ENCODE peak calls at places on chromosomes 2 and 18, in ten cellular contexts. One of them, this sample, is unnamed.

GRCh38 chr2:240298803-240299709 is 136.4 kb upstream of the GPC1 start:
- DNase-seq in lung: peak
- DNase-seq in thoracic aorta: no peak
- DNase-seq in HFFc6: no peak
- DNase-seq in bronchial epithelial cell: no peak
- DNase-seq in fibroblast of lung: no peak
- DNase-seq in mucosa of descending colon: no peak
- DNase-seq in fibroblast of pulmonary artery: no peak
- DNase-seq in heart right ventricle: no peak
- DNase-seq in endothelial cell: no peak
- DNase-seq in this sample: no peak

GRCh38 chr2:138707424-138708074 is 72.6 kb downstream of the NXPH2 start:
- DNase-seq in lung: no peak
- DNase-seq in thoracic aorta: no peak
- DNase-seq in HFFc6: peak
- DNase-seq in bronchial epithelial cell: peak
- DNase-seq in fibroblast of lung: peak
- DNase-seq in mucosa of descending colon: no peak
- DNase-seq in fibroblast of pulmonary artery: peak
- DNase-seq in heart right ventricle: no peak
- DNase-seq in endothelial cell: no peak
- DNase-seq in this sample: no peak

GRCh38 chr18:25563346-25563745 is 211.4 kb upstream of the ZNF521 start:
- DNase-seq in lung: no peak
- DNase-seq in thoracic aorta: no peak
- DNase-seq in HFFc6: no peak
- DNase-seq in bronchial epithelial cell: no peak
- DNase-seq in fibroblast of lung: no peak
- DNase-seq in mucosa of descending colon: no peak
- DNase-seq in fibroblast of pulmonary artery: no peak
- DNase-seq in heart right ventricle: no peak
- DNase-seq in endothelial cell: no peak
- DNase-seq in this sample: no peak

GRCh38 chr18:4455113-4455811 is at the start of gene DLGAP1:
- DNase-seq in lung: peak
- DNase-seq in thoracic aorta: no peak
- DNase-seq in HFFc6: no peak
- DNase-seq in bronchial epithelial cell: peak
- DNase-seq in fibroblast of lung: no peak
- DNase-seq in mucosa of descending colon: peak
- DNase-seq in fibroblast of pulmonary artery: peak
- DNase-seq in heart right ventricle: no peak
- DNase-seq in endothelial cell: peak
- DNase-seq in this sample: peak

GRCh38 chr2:109066917-109067828 is 61.8 kb upstream of the SH3RF3 start:
- DNase-seq in lung: no peak
- DNase-seq in thoracic aorta: no peak
- DNase-seq in HFFc6: no peak
- DNase-seq in bronchial epithelial cell: no peak
- DNase-seq in fibroblast of lung: no peak
- DNase-seq in mucosa of descending colon: no peak
- DNase-seq in fibroblast of pulmonary artery: no peak
- DNase-seq in heart right ventricle: no peak
- DNase-seq in endothelial cell: no peak
- DNase-seq in this sample: no peak

GRCh38 chr2:219041252-219041651 is at the start of gene CFAP65:
- DNase-seq in lung: no peak
- DNase-seq in thoracic aorta: no peak
- DNase-seq in HFFc6: peak
- DNase-seq in bronchial epithelial cell: peak
- DNase-seq in fibroblast of lung: peak
- DNase-seq in mucosa of descending colon: no peak
- DNase-seq in fibroblast of pulmonary artery: peak
- DNase-seq in heart right ventricle: no peak
- DNase-seq in endothelial cell: peak
- DNase-seq in this sample: peak

GRCh38 chr2:117850461-117850860 is 36.0 kb downstream of the DDX18 start:
- DNase-seq in lung: no peak
- DNase-seq in thoracic aorta: no peak
- DNase-seq in HFFc6: no peak
- DNase-seq in bronchial epithelial cell: no peak
- DNase-seq in fibroblast of lung: no peak
- DNase-seq in mucosa of descending colon: no peak
- DNase-seq in fibroblast of pulmonary artery: no peak
- DNase-seq in heart right ventricle: no peak
- DNase-seq in endothelial cell: no peak
- DNase-seq in this sample: no peak

GRCh38 chr2:125037135-125037653 is 1012.1 kb downstream of the CNTNAP5 start:
- DNase-seq in lung: no peak
- DNase-seq in thoracic aorta: no peak
- DNase-seq in HFFc6: no peak
- DNase-seq in bronchial epithelial cell: no peak
- DNase-seq in fibroblast of lung: no peak
- DNase-seq in mucosa of descending colon: peak
- DNase-seq in fibroblast of pulmonary artery: no peak
- DNase-seq in heart right ventricle: no peak
- DNase-seq in endothelial cell: no peak
- DNase-seq in this sample: no peak

GRCh38 chr2:237594514-237594871 is 4.0 kb upstream of the RAB17 start:
- DNase-seq in lung: no peak
- DNase-seq in thoracic aorta: no peak
- DNase-seq in HFFc6: no peak
- DNase-seq in bronchial epithelial cell: no peak
- DNase-seq in fibroblast of lung: no peak
- DNase-seq in mucosa of descending colon: no peak
- DNase-seq in fibroblast of pulmonary artery: no peak
- DNase-seq in heart right ventricle: no peak
- DNase-seq in endothelial cell: no peak
- DNase-seq in this sample: no peak

GRCh38 chr18:27005589-27005988 is 140.1 kb upstream of the AQP4 start:
- DNase-seq in lung: no peak
- DNase-seq in thoracic aorta: no peak
- DNase-seq in HFFc6: no peak
- DNase-seq in bronchial epithelial cell: peak
- DNase-seq in fibroblast of lung: no peak
- DNase-seq in mucosa of descending colon: no peak
- DNase-seq in fibroblast of pulmonary artery: peak
- DNase-seq in heart right ventricle: no peak
- DNase-seq in endothelial cell: no peak
- DNase-seq in this sample: no peak

GRCh38 chr2:202883987-202884675 is 12.6 kb upstream of the ICA1L start:
- DNase-seq in lung: no peak
- DNase-seq in thoracic aorta: no peak
- DNase-seq in HFFc6: peak
- DNase-seq in bronchial epithelial cell: no peak
- DNase-seq in fibroblast of lung: no peak
- DNase-seq in mucosa of descending colon: no peak
- DNase-seq in fibroblast of pulmonary artery: peak
- DNase-seq in heart right ventricle: no peak
- DNase-seq in endothelial cell: no peak
- DNase-seq in this sample: no peak

GRCh38 chr2:25401307-25402021 is 59.7 kb upstream of the DNMT3A start:
- DNase-seq in lung: no peak
- DNase-seq in thoracic aorta: no peak
- DNase-seq in HFFc6: no peak
- DNase-seq in bronchial epithelial cell: no peak
- DNase-seq in fibroblast of lung: no peak
- DNase-seq in mucosa of descending colon: no peak
- DNase-seq in fibroblast of pulmonary artery: no peak
- DNase-seq in heart right ventricle: no peak
- DNase-seq in endothelial cell: no peak
- DNase-seq in this sample: no peak

GRCh38 chr2:177148477-177149154 is 64.0 kb upstream of the HNRNPA3 start:
- DNase-seq in lung: peak
- DNase-seq in thoracic aorta: peak
- DNase-seq in HFFc6: peak
- DNase-seq in bronchial epithelial cell: peak
- DNase-seq in fibroblast of lung: peak
- DNase-seq in mucosa of descending colon: peak
- DNase-seq in fibroblast of pulmonary artery: peak
- DNase-seq in heart right ventricle: peak
- DNase-seq in endothelial cell: peak
- DNase-seq in this sample: peak

GRCh38 chr2:235149240-235149641 is 197.4 kb downstream of the SH3BP4 start:
- DNase-seq in lung: no peak
- DNase-seq in thoracic aorta: no peak
- DNase-seq in HFFc6: no peak
- DNase-seq in bronchial epithelial cell: no peak
- DNase-seq in fibroblast of lung: no peak
- DNase-seq in mucosa of descending colon: no peak
- DNase-seq in fibroblast of pulmonary artery: no peak
- DNase-seq in heart right ventricle: no peak
- DNase-seq in endothelial cell: no peak
- DNase-seq in this sample: no peak

GRCh38 chr18:49566985-49567384 is 5.1 kb downstream of the LIPG start:
- DNase-seq in lung: no peak
- DNase-seq in thoracic aorta: no peak
- DNase-seq in HFFc6: no peak
- DNase-seq in bronchial epithelial cell: no peak
- DNase-seq in fibroblast of lung: no peak
- DNase-seq in mucosa of descending colon: no peak
- DNase-seq in fibroblast of pulmonary artery: no peak
- DNase-seq in heart right ventricle: no peak
- DNase-seq in endothelial cell: no peak
- DNase-seq in this sample: no peak

GRCh38 chr18:45828917-45829811 is 3.7 kb downstream of the SIGLEC15 start:
- DNase-seq in lung: peak
- DNase-seq in thoracic aorta: no peak
- DNase-seq in HFFc6: no peak
- DNase-seq in bronchial epithelial cell: no peak
- DNase-seq in fibroblast of lung: no peak
- DNase-seq in mucosa of descending colon: peak
- DNase-seq in fibroblast of pulmonary artery: no peak
- DNase-seq in heart right ventricle: no peak
- DNase-seq in endothelial cell: no peak
- DNase-seq in this sample: no peak

GRCh38 chr2:228516019-228516418 is 334.5 kb upstream of the SPHKAP start:
- DNase-seq in lung: no peak
- DNase-seq in thoracic aorta: no peak
- DNase-seq in HFFc6: no peak
- DNase-seq in bronchial epithelial cell: no peak
- DNase-seq in fibroblast of lung: no peak
- DNase-seq in mucosa of descending colon: no peak
- DNase-seq in fibroblast of pulmonary artery: no peak
- DNase-seq in heart right ventricle: no peak
- DNase-seq in endothelial cell: no peak
- DNase-seq in this sample: no peak

GRCh38 chr2:67108231-67108630 is 288.9 kb upstream of the ETAA1 start:
- DNase-seq in lung: no peak
- DNase-seq in thoracic aorta: no peak
- DNase-seq in HFFc6: no peak
- DNase-seq in bronchial epithelial cell: peak
- DNase-seq in fibroblast of lung: no peak
- DNase-seq in mucosa of descending colon: no peak
- DNase-seq in fibroblast of pulmonary artery: no peak
- DNase-seq in heart right ventricle: no peak
- DNase-seq in endothelial cell: no peak
- DNase-seq in this sample: no peak

DNA sequence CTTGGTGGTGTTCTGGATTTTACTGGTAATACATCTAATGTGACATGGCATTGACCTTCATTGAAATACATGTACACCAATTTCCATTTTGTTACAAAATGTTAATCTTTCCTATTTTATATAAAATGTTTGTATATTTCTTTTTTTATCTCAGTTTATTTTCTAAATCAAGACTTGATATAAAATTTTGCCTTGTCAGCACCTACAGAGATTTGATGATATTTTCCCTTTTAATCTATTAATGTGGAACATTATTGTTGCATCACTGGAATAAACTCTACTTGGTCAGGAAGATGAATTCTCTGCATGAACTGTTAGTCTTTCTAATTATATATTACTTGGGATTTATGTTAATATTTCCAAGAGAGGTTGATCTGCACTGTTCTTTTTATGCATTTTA is 294.0 kb upstream of the ETAA1 start:
- DNase-seq in lung: no peak
- DNase-seq in thoracic aorta: no peak
- DNase-seq in HFFc6: no peak
- DNase-seq in bronchial epithelial cell: no peak
- DNase-seq in fibroblast of lung: no peak
- DNase-seq in mucosa of descending colon: no peak
- DNase-seq in fibroblast of pulmonary artery: no peak
- DNase-seq in heart right ventricle: no peak
- DNase-seq in endothelial cell: no peak
- DNase-seq in this sample: no peak
- TF ChIP-seq CTCF in lung: no peak
- TF ChIP-seq CTCF in thoracic aorta: no peak
- TF ChIP-seq CTCF in HFFc6: no peak
- TF ChIP-seq CTCF in bronchial epithelial cell: no peak
- TF ChIP-seq CTCF in fibroblast of lung: no peak
- TF ChIP-seq CTCF in mucosa of descending colon: no peak
- TF ChIP-seq CTCF in fibroblast of pulmonary artery: no peak
- TF ChIP-seq CTCF in heart right ventricle: no peak
- TF ChIP-seq CTCF in endothelial cell: no peak
- TF ChIP-seq CTCF in this sample: no peak

GRCh38 chr2:231670892-231671616 is 37.3 kb upstream of the PTMA start:
- DNase-seq in lung: no peak
- DNase-seq in thoracic aorta: no peak
- DNase-seq in HFFc6: no peak
- DNase-seq in bronchial epithelial cell: no peak
- DNase-seq in fibroblast of lung: no peak
- DNase-seq in mucosa of descending colon: peak
- DNase-seq in fibroblast of pulmonary artery: peak
- DNase-seq in heart right ventricle: peak
- DNase-seq in endothelial cell: no peak
- DNase-seq in this sample: peak
- TF ChIP-seq CTCF in lung: no peak
- TF ChIP-seq CTCF in thoracic aorta: peak
- TF ChIP-seq CTCF in HFFc6: peak
- TF ChIP-seq CTCF in bronchial epithelial cell: no peak
- TF ChIP-seq CTCF in fibroblast of lung: no peak
- TF ChIP-seq CTCF in mucosa of descending colon: no peak
- TF ChIP-seq CTCF in fibroblast of pulmonary artery: peak
- TF ChIP-seq CTCF in heart right ventricle: peak
- TF ChIP-seq CTCF in endothelial cell: peak
- TF ChIP-seq CTCF in this sample: peak

GRCh38 chr2:165698621-165698946 is 95.5 kb downstream of the GALNT3 start:
- DNase-seq in lung: no peak
- DNase-seq in thoracic aorta: no peak
- DNase-seq in HFFc6: peak
- DNase-seq in bronchial epithelial cell: peak
- DNase-seq in fibroblast of lung: peak
- DNase-seq in mucosa of descending colon: no peak
- DNase-seq in fibroblast of pulmonary artery: peak
- DNase-seq in heart right ventricle: peak
- DNase-seq in endothelial cell: peak
- DNase-seq in this sample: peak
- TF ChIP-seq CTCF in lung: no peak
- TF ChIP-seq CTCF in thoracic aorta: peak
- TF ChIP-seq CTCF in HFFc6: peak
- TF ChIP-seq CTCF in bronchial epithelial cell: peak
- TF ChIP-seq CTCF in fibroblast of lung: peak
- TF ChIP-seq CTCF in mucosa of descending colon: no peak
- TF ChIP-seq CTCF in fibroblast of pulmonary artery: peak
- TF ChIP-seq CTCF in heart right ventricle: peak
- TF ChIP-seq CTCF in endothelial cell: no peak
- TF ChIP-seq CTCF in this sample: peak

DNA sequence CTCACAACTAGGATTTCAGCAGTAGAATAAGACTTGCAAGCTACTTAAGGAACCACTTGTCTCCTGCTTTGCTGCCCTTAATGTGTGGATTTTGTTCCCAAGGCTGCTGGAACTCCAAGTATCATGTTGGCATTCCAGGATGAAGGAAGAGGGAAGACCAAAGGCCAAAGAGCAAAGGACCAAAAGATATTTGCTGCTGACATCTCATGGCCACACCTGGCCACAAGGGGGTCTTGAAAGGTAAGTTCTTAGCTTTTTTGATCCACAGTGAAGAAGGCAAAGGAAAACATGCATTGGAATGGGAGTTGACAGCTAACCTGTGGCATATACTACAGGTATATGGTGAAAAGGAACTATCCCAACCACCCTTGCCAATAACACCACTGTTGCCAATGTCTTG is 3.9 kb upstream of the MATN3 start:
- DNase-seq in lung: no peak
- DNase-seq in thoracic aorta: no peak
- DNase-seq in HFFc6: no peak
- DNase-seq in bronchial epithelial cell: no peak
- DNase-seq in fibroblast of lung: no peak
- DNase-seq in mucosa of descending colon: no peak
- DNase-seq in fibroblast of pulmonary artery: no peak
- DNase-seq in heart right ventricle: no peak
- DNase-seq in endothelial cell: no peak
- DNase-seq in this sample: no peak
- TF ChIP-seq CTCF in lung: no peak
- TF ChIP-seq CTCF in thoracic aorta: no peak
- TF ChIP-seq CTCF in HFFc6: peak
- TF ChIP-seq CTCF in bronchial epithelial cell: no peak
- TF ChIP-seq CTCF in fibroblast of lung: no peak
- TF ChIP-seq CTCF in mucosa of descending colon: no peak
- TF ChIP-seq CTCF in fibroblast of pulmonary artery: no peak
- TF ChIP-seq CTCF in heart right ventricle: no peak
- TF ChIP-seq CTCF in endothelial cell: no peak
- TF ChIP-seq CTCF in this sample: no peak